ENCODE peak calls at places on chromosomes 1 and 21, in five cellular contexts. K is fibroblast of the conjunctiva; F is activated CD8-positive, alpha-beta memory T cell treated with anti-CD3 and anti-CD28 coated beads for 24 hours; T is GM23248; Q is astrocyte of the spinal cord. A is an unnamed sample.

GRCh38 chr1:211625040-211625439 is 46.1 kb upstream of the SLC30A1 start:
- DNase-seq in Q (peak), F (no peak), K (no peak), T (peak), A (peak)

GRCh38 chr1:49408346-49408745 is 615.4 kb downstream of the AGBL4 start:
- DNase-seq in K (no peak), T (no peak), Q (no peak), F (no peak), A (no peak)

GRCh38 chr1:244665771-244666217 is 12.9 kb downstream of the DESI2 start:
- DNase-seq in F (no peak), T (peak), K (no peak), Q (peak), A (peak)

GRCh38 chr1:166884040-166884642 is 8.1 kb upstream of the TADA1 start:
- DNase-seq in F (peak), Q (peak), K (no peak), T (peak), A (peak)

GRCh38 chr1:12113433-12114339 is 50.6 kb downstream of the TNFRSF8 start:
- DNase-seq in Q (peak), F (no peak), K (no peak), T (peak), A (peak)

GRCh38 chr1:57067863-57068262 is 102.0 kb upstream of the C8B start:
- DNase-seq in T (peak), F (no peak), K (no peak), Q (peak), A (no peak)

GRCh38 chr1:157115429-157115838 is 15.8 kb upstream of the ETV3L start:
- DNase-seq in K (no peak), T (no peak), F (no peak), Q (no peak), A (no peak)

GRCh38 chr21:19853709-19854575 is 1144.3 kb upstream of the NCAM2 start:
- DNase-seq in K (no peak), F (no peak), Q (no peak), T (no peak), A (no peak)

GRCh38 chr1:105204836-105205371 is 1455.2 kb downstream of the AMY1C start:
- DNase-seq in Q (no peak), T (no peak), F (no peak), K (no peak), A (no peak)

GRCh38 chr1:23593556-23594148 is 34.4 kb upstream of the ID3 start:
- DNase-seq in Q (peak), K (no peak), T (peak), F (no peak), A (no peak)

GRCh38 chr1:178653091-178653490 is 72.0 kb upstream of the RALGPS2 start:
- DNase-seq in F (no peak), T (peak), Q (peak), K (no peak), A (peak)

GRCh38 chr1:7421471-7422075 is 349.5 kb upstream of the VAMP3 start:
- DNase-seq in Q (no peak), K (no peak), T (no peak), F (no peak), A (no peak)

GRCh38 chr21:42409366-42409765 is 5.7 kb downstream of the UBASH3A start:
- DNase-seq in F (no peak), K (no peak), Q (no peak), T (no peak), A (no peak)

GRCh38 chr1:182995894-182996293 is 27.3 kb upstream of the LAMC1 start:
- DNase-seq in Q (no peak), F (no peak), K (no peak), T (no peak), A (no peak)

GRCh38 chr1:161179698-161180097 is 2.4 kb upstream of the B4GALT3 start:
- DNase-seq in K (no peak), Q (no peak), T (no peak), F (no peak), A (no peak)

GRCh38 chr1:169534653-169535052 is 48.9 kb upstream of the SLC19A2 start:
- DNase-seq in F (no peak), Q (no peak), T (no peak), K (no peak), A (no peak)

GRCh38 chr1:215888159-215888558 is 321.1 kb downstream of the KCTD3 start:
- DNase-seq in F (no peak), T (peak), Q (peak), K (no peak), A (peak)

GRCh38 chr1:156140879-156141707 is 12.3 kb upstream of the SEMA4A start:
- DNase-seq in F (peak), K (no peak), T (peak), Q (no peak), A (peak)

GRCh38 chr1:12203216-12204007 is 26.4 kb upstream of the VPS13D start:
- DNase-seq in T (no peak), Q (no peak), F (no peak), K (no peak), A (no peak)

GRCh38 chr1:210633636-210634035 is 304.9 kb downstream of the HHAT start:
- DNase-seq in T (no peak), K (no peak), Q (no peak), F (no peak), A (no peak)

GRCh38 chr1:92792340-92792782 is 7.5 kb upstream of the EVI5 start:
- DNase-seq in F (no peak), Q (no peak), T (peak), K (no peak), A (no peak)

GRCh38 chr1:223726380-223727001 is 14.2 kb downstream of the CAPN2 start:
- DNase-seq in F (peak), Q (peak), T (peak), K (peak), A (peak)

GRCh38 chr1:182281541-182281940 is 110.0 kb downstream of the GLUL start:
- DNase-seq in F (no peak), Q (no peak), K (no peak), T (peak), A (no peak)

GRCh38 chr1:53628286-53628955 is 110.5 kb downstream of the GLIS1 start:
- DNase-seq in T (no peak), K (no peak), F (no peak), Q (no peak), A (no peak)